ENCODE peak calls at places on chromosome 20, in five cellular contexts. B is HT-29; R is G401; H is ACHN; M is CD8-positive, alpha-beta memory T cell. O is an unnamed sample.

GRCh38 chr20:347640-348484 is 951 bp downstream of the NRSN2 start:
- DNase-seq in M (peak; percentile 46), B (peak; percentile 46), H (peak; percentile 92), R (peak; percentile 94), O (peak; percentile 90)

GRCh38 chr20:44064501-44065400 is 122.2 kb downstream of the JPH2 start:
- DNase-seq in H (no peak), M (no peak), B (no peak), R (no peak), O (no peak)

GRCh38 chr20:53827996-53828672 is 234.5 kb upstream of the ZNF217 start:
- DNase-seq in H (peak; percentile 50), B (no peak), M (no peak), R (peak; percentile 23), O (no peak)

GRCh38 chr20:38158701-38159325 is 6.3 kb downstream of the TGM2 start:
- DNase-seq in B (no peak), M (no peak), R (no peak), H (no peak), O (no peak)

GRCh38 chr20:51326241-51326819 is 216.2 kb downstream of the NFATC2 start:
- DNase-seq in B (peak; percentile 91), M (peak; percentile 8), R (peak; percentile 58), H (peak; percentile 12), O (no peak)

GRCh38 chr20:11686900-11687543 is 230.7 kb upstream of the BTBD3 start:
- DNase-seq in R (peak; percentile 92), M (no peak), H (peak; percentile 16), B (peak; percentile 61), O (no peak)

GRCh38 chr20:25274891-25275812 is 27.3 kb downstream of the PYGB start:
- DNase-seq in M (no peak), B (no peak), H (no peak), R (no peak), O (no peak)

GRCh38 chr20:58841539-58842264 is 9.0 kb downstream of the GNAS-AS1 start:
- DNase-seq in R (no peak), H (no peak), M (no peak), B (no peak), O (no peak)

GRCh38 chr20:41482647-41483552 is 116.3 kb upstream of the EMILIN3 start:
- DNase-seq in R (no peak), B (no peak), M (no peak), H (peak; percentile 84), O (no peak)

GRCh38 chr20:46330072-46330763 is 21.9 kb upstream of the CDH22 start:
- DNase-seq in M (no peak), H (no peak), B (no peak), R (no peak), O (no peak)

GRCh38 chr20:33732166-33732970 is 572 bp downstream of the ZNF341 start:
- DNase-seq in H (no peak), M (no peak), B (peak; percentile 81), R (peak; percentile 62), O (no peak)

GRCh38 chr20:63606701-63607100 is 20.2 kb downstream of the GMEB2 start:
- DNase-seq in H (no peak), M (no peak), B (no peak), R (no peak), O (no peak)

GRCh38 chr20:47922280-47922675 is 137.0 kb upstream of the SULF2 start:
- DNase-seq in R (no peak), H (peak; percentile 4), B (peak; percentile 91), M (no peak), O (no peak)

GRCh38 chr20:41330343-41330720 is 10.3 kb upstream of the LPIN3 start:
- DNase-seq in R (no peak), B (no peak), M (no peak), H (no peak), O (no peak)

GRCh38 chr20:1331801-1332453 is 3.0 kb upstream of the SDCBP2 start:
- DNase-seq in M (no peak), B (no peak), R (no peak), H (no peak), O (no peak)

GRCh38 chr20:34262488-34263288 is 21.5 kb downstream of the ASIP start:
- DNase-seq in B (no peak), M (no peak), R (no peak), H (peak; percentile 27), O (no peak)

GRCh38 chr20:46970937-46971630 is 76.4 kb downstream of the EYA2 start:
- DNase-seq in R (peak; percentile 25), M (no peak), B (peak; percentile 68), H (peak; percentile 39), O (no peak)

GRCh38 chr20:51036226-51036625 is 13.3 kb upstream of the KCNG1 start:
- DNase-seq in R (no peak), B (no peak), H (no peak), M (no peak), O (no peak)

GRCh38 chr20:32484221-32485125 is 100.7 kb downstream of the NOL4L start:
- DNase-seq in B (peak; percentile 51), R (no peak), H (peak; percentile 11), M (no peak), O (peak; percentile 49)

GRCh38 chr20:35004749-35005462 is 49.2 kb downstream of the MYH7B start:
- DNase-seq in B (no peak), R (no peak), M (no peak), H (no peak), O (no peak)

GRCh38 chr20:13396036-13396435 is 175.0 kb downstream of the ISM1 start:
- DNase-seq in H (no peak), R (no peak), B (no peak), M (no peak), O (no peak)

GRCh38 chr20:63578224-63579016 is 4.4 kb upstream of the HELZ2 start:
- DNase-seq in B (no peak), R (no peak), M (no peak), H (no peak), O (no peak)

GRCh38 chr20:49032455-49032854 is 13.7 kb upstream of the CSE1L start:
- DNase-seq in M (no peak), R (no peak), B (no peak), H (no peak), O (no peak)

GRCh38 chr20:63826753-63827152 is 4.3 kb downstream of the ZBTB46 start:
- DNase-seq in M (no peak), R (no peak), H (no peak), B (no peak), O (no peak)

GRCh38 chr20:62056377-62056776 is 9.3 kb downstream of the TAF4 start:
- DNase-seq in B (no peak), M (no peak), H (no peak), R (no peak), O (peak; percentile 14)

GRCh38 chr20:481167-481566 is 18.8 kb upstream of the TBC1D20 start:
- DNase-seq in H (no peak), M (peak; percentile 22), B (no peak), R (no peak), O (no peak)

GRCh38 chr20:3262566-3262965 is 23.6 kb upstream of the SLC4A11 start:
- DNase-seq in H (no peak), M (no peak), B (no peak), R (no peak), O (no peak)

GRCh38 chr20:41136695-41137411 is 490 bp upstream of the PLCG1 start:
- DNase-seq in M (peak; percentile 81), B (peak; percentile 87), H (peak; percentile 77), R (peak; percentile 91), O (peak; percentile 92)

GRCh38 chr20:32440069-32440757 is 82.1 kb downstream of the ASXL1 start:
- DNase-seq in R (no peak), H (no peak), B (no peak), M (no peak), O (no peak)

GRCh38 chr20:47789081-47789998 is 4.1 kb upstream of the SULF2 start:
- DNase-seq in H (no peak), B (peak; percentile 52), R (no peak), M (no peak), O (no peak)

GRCh38 chr20:51310216-51310615 is 232.3 kb downstream of the NFATC2 start:
- DNase-seq in H (no peak), M (no peak), B (no peak), R (no peak), O (no peak)

GRCh38 chr20:42041000-42041565 is 422.9 kb upstream of the CHD6 start:
- DNase-seq in H (no peak), R (no peak), M (no peak), B (peak; percentile 9), O (no peak)

GRCh38 chr20:62734336-62734735 is 25.7 kb downstream of the NTSR1 start:
- DNase-seq in M (no peak), R (no peak), H (no peak), B (no peak), O (no peak)

GRCh38 chr20:49483018-49483705 is 694 bp upstream of the KCNB1 start:
- DNase-seq in M (no peak), H (no peak), R (no peak), B (no peak), O (peak; percentile 45)

GRCh38 chr20:57844626-57845596 is 135.1 kb upstream of the PMEPA1 start:
- DNase-seq in R (no peak), B (no peak), M (no peak), H (no peak), O (no peak)